ENCODE peak calls at places on chromosomes 1 and 21, in seven cellular contexts. P is HAP-1; L is uterus; D is BE2C; M is heart left ventricle; S is naive thymus-derived CD4-positive, alpha-beta T cell; G is colonic mucosa. R is an unnamed sample.

GRCh38 chr1:23470282-23471070 is 13.5 kb downstream of the ASAP3 start:
- DNase-seq in D (no peak), G (no peak), M (peak; percentile 70), S (no peak), L (peak; percentile 62), P (no peak), R (peak; percentile 35)

GRCh38 chr1:50570064-50570463 is 146.8 kb upstream of the DMRTA2 start:
- DNase-seq in P (peak; percentile 65), G (no peak), M (no peak), D (no peak), L (no peak), S (no peak), R (no peak)

GRCh38 chr1:172561252-172561651 is 28.3 kb downstream of the SUCO start:
- DNase-seq in D (no peak), L (no peak), G (no peak), S (no peak), M (no peak), P (no peak), R (no peak)

GRCh38 chr1:66747500-66747899 is 4.8 kb upstream of the DYNLT5 start:
- DNase-seq in G (no peak), L (no peak), P (no peak), D (no peak), S (no peak), M (no peak), R (no peak)

GRCh38 chr1:37845049-37845646 is 14.2 kb downstream of the MTF1 start:
- DNase-seq in G (no peak), D (no peak), M (no peak), P (no peak), L (no peak), S (no peak), R (no peak)

GRCh38 chr1:198151688-198152087 is 5.1 kb upstream of the NEK7 start:
- DNase-seq in L (no peak), P (no peak), M (no peak), D (no peak), S (no peak), G (no peak), R (no peak)

GRCh38 chr21:26686278-26686677 is 113.2 kb upstream of the CYYR1 start:
- DNase-seq in L (no peak), D (peak; percentile 67), G (no peak), P (peak; percentile 43), M (no peak), S (peak; percentile 22), R (no peak)

GRCh38 chr1:43540653-43541071 is 10.0 kb downstream of the PTPRF start:
- DNase-seq in M (no peak), G (no peak), S (no peak), L (peak; percentile 85), P (no peak), D (no peak), R (no peak)

GRCh38 chr1:65812065-65812464 is 19.4 kb downstream of the PDE4B start:
- DNase-seq in M (peak; percentile 23), D (no peak), G (peak; percentile 25), S (no peak), L (no peak), P (no peak), R (peak; percentile 52)

GRCh38 chr1:108068141-108068540 is 103.2 kb upstream of the VAV3 start:
- DNase-seq in G (no peak), D (no peak), P (no peak), M (no peak), L (no peak), S (no peak), R (no peak)

GRCh38 chr1:15701784-15702183 is 17.7 kb downstream of the PLEKHM2 start:
- DNase-seq in L (no peak), S (no peak), D (no peak), P (no peak), M (no peak), G (no peak), R (no peak)

GRCh38 chr1:61043010-61043820 is 39.1 kb upstream of the NFIA start:
- DNase-seq in S (peak; percentile 74), M (peak; percentile 89), L (peak; percentile 90), D (peak; percentile 34), G (peak; percentile 93), P (peak; percentile 89), R (peak; percentile 91)

GRCh38 chr1:88029142-88029541 is 654.9 kb upstream of the PKN2 start:
- DNase-seq in G (no peak), M (no peak), D (no peak), P (no peak), L (no peak), S (no peak), R (no peak)

GRCh38 chr1:82110366-82111254 is 309.9 kb downstream of the ADGRL2 start:
- DNase-seq in S (no peak), M (no peak), L (no peak), G (no peak), D (no peak), P (no peak), R (no peak)

GRCh38 chr1:202023033-202023433 is 12.6 kb downstream of the ELF3 start:
- DNase-seq in G (peak; percentile 97), P (no peak), D (no peak), M (no peak), S (no peak), L (no peak), R (peak; percentile 85)

GRCh38 chr1:44628962-44629756 is 45.1 kb downstream of the TMEM53 start:
- DNase-seq in D (no peak), P (no peak), S (no peak), L (no peak), M (no peak), G (no peak), R (no peak)

GRCh38 chr1:98706173-98706848 is 44.8 kb downstream of the SNX7 start:
- DNase-seq in L (no peak), M (no peak), D (no peak), S (no peak), G (no peak), P (no peak), R (no peak)

GRCh38 chr1:155070392-155070700 is 6.8 kb downstream of the EFNA4 start:
- DNase-seq in L (no peak), P (no peak), G (no peak), S (no peak), M (no peak), D (no peak), R (no peak)

GRCh38 chr1:230621290-230622022 is 20.8 kb upstream of the COG2 start:
- DNase-seq in S (no peak), M (no peak), G (no peak), P (no peak), L (no peak), D (no peak), R (no peak)

GRCh38 chr1:1216770-1217620 is 3.0 kb upstream of the TNFRSF4 start:
- DNase-seq in S (no peak), G (no peak), D (no peak), P (no peak), M (no peak), L (no peak), R (no peak)

GRCh38 chr21:42440187-42440792 is 36.6 kb downstream of the UBASH3A start:
- DNase-seq in G (no peak), D (no peak), M (no peak), L (no peak), S (no peak), P (no peak), R (no peak)

GRCh38 chr21:31299291-31300147 is 44.5 kb downstream of the TIAM1 start:
- DNase-seq in L (no peak), G (no peak), P (no peak), M (no peak), D (no peak), S (no peak), R (no peak)

GRCh38 chr1:24110642-24111263 is 1.2 kb downstream of the MYOM3 start:
- DNase-seq in P (no peak), L (no peak), S (no peak), M (peak; percentile 83), D (peak; percentile 44), G (no peak), R (no peak)

GRCh38 chr1:10054465-10054864 is 21.7 kb downstream of the UBE4B start:
- DNase-seq in S (no peak), M (no peak), P (no peak), D (no peak), L (no peak), G (no peak), R (no peak)

DNA sequence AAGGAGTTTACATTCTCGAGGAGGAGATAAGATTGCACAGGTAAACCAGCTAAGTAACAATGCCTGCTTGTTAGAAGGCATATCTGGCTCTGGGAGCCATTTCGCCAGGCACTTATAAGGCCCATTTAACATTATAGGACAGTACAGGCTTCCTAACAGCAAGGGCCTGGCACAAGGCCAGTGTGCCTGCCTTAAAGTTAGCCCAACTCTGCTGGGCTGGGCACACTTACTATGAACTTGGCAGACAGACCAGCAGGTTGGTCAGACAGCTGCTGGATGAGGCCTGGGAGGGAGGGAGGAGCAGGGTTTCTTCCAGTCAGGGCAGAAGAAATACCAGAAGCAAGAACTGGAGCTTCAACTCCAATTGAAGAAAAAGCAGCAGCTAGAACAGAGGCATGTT is 4.7 kb downstream of the CACHD1 start:
- DNase-seq in D (peak; percentile 66), L (peak; percentile 23), M (peak; percentile 31), S (no peak), P (peak; percentile 12), G (peak; percentile 72), R (peak; percentile 65)
- H3K4me3 ChIP-seq in D (no peak overlapping the region), L (no peak overlapping the region), M (no peak overlapping the region), S (no peak overlapping the region), P (no peak overlapping the region), G (no peak overlapping the region), R (no peak overlapping the region)

DNA sequence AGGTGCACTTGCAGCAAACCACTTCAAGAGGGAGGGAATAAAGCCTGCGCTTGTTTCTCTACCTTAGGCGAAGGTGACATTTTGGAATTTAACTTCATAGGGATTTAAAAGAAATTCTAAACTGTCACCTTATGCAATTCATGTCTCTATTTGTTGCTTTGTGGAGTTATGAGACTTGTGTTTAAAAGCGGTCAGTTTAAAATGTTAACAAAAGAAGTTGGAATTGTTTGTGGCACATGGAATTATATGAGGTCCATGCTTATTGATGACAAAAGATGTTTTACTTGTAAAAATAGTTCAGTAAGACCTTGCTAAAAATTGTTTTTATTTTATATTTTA is 15.8 kb downstream of the NR5A2 start:
- DNase-seq in G (no peak), D (no peak), S (no peak), P (no peak), M (no peak), L (no peak), R (no peak)
- H3K27me3 ChIP-seq in G (peaks cover 12% of the 10 kb centered on the region), D (peaks cover 92% of the 10 kb centered on the region), S (peaks cover 17% of the 10 kb centered on the region), P (no peaks in the 10 kb centered on the region), M (peaks cover 46% of the 10 kb centered on the region), L (no peaks in the 10 kb centered on the region), R (peaks cover 4% of the 10 kb centered on the region)

DNA sequence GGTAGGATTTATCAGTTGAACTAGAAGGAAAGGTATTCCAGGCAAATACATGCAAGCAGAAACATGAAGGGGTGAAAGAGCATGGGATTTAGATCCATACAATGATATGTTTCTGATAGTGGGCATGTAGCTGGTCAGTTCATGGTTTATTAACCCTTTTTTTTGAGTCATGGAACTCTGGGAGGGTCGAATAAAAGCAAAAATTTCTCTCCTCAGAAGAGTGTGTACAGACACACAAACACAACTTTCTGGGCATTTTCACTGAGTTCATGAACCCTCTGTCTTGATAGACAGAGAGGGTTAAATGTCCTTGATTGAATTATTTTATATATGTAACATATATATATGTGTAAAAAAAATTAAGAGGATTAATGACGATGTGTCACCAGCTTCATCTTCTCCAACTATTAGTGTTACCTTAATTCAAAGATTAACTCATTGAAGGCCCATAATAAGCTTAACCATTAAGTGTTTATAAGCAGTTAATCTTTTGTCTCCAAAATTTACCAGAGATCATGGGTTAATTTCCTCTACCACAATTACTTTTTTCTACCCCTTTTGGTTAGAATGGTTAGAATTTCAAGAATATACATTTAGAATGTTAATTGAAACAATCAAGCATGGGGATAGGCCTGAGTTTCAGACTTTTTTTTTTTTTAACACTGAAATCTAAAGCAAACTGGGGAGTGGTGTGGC is 4.6 kb downstream of the JUN start:
- DNase-seq in M (no peak), D (no peak), L (no peak), P (no peak), S (no peak), G (no peak), R (no peak)
- H3K4me3 ChIP-seq in M (no peak overlapping the region), D (no peak overlapping the region), L (no peak overlapping the region), P (no peak overlapping the region), S (no peak overlapping the region), G (no peak overlapping the region), R (no peak overlapping the region)

GRCh38 chr1:36710008-36710407 is 227.3 kb upstream of the CSF3R start:
- DNase-seq in S (no peak), D (peak; percentile 40), P (no peak), M (no peak), G (no peak), L (no peak), R (no peak)
- H3K27me3 ChIP-seq in S (peaks cover 3% of the 10 kb centered on the region), D (no peaks in the 10 kb centered on the region), P (peaks cover 59% of the 10 kb centered on the region), M (peaks cover 5% of the 10 kb centered on the region), G (no peaks in the 10 kb centered on the region), L (no peaks in the 10 kb centered on the region), R (no peaks in the 10 kb centered on the region)